ENCODE peak calls at places on chromosomes 16 and 17, in seven cellular contexts. U is brain microvascular endothelial cell, L is fibroblast of pulmonary artery, P is heart left ventricle, A is choroid plexus epithelial cell, R is colonic mucosa, Q is fibroblast of villous mesenchyme. F is an unnamed sample.

GRCh38 chr17:75181608-75182318 is 996 bp downstream of the SUMO2 start:
- DNase-seq in U (no peak), L (no peak), A (peak), P (no peak), Q (peak), R (peak), F (no peak)

GRCh38 chr17:1716912-1717695 is 6.9 kb upstream of the TLCD2 start:
- DNase-seq in A (peak), P (peak), Q (peak), L (peak), U (peak), R (peak), F (peak)

GRCh38 chr17:77235370-77236080 is 94.8 kb downstream of the SEC14L1 start:
- DNase-seq in U (peak), L (peak), R (peak), P (peak), Q (peak), A (peak), F (peak)

GRCh38 chr17:67615011-67615561 is 102.7 kb upstream of the NOL11 start:
- DNase-seq in Q (no peak), L (peak), R (no peak), A (no peak), P (no peak), U (no peak), F (no peak)

GRCh38 chr16:24988137-24988535 is 27.0 kb downstream of the ARHGAP17 start:
- DNase-seq in Q (no peak), R (no peak), P (no peak), U (no peak), A (peak), L (peak), F (no peak)

GRCh38 chr17:27157297-27157696 is 136.6 kb upstream of the WSB1 start:
- DNase-seq in A (no peak), R (no peak), U (no peak), Q (no peak), P (no peak), L (no peak), F (no peak)

GRCh38 chr17:67532326-67532871 is 155.3 kb downstream of the PITPNC1 start:
- DNase-seq in U (no peak), R (no peak), P (no peak), Q (no peak), A (peak), L (no peak), F (no peak)

GRCh38 chr16:1613240-1613639 is 1.1 kb downstream of the CRAMP1 start:
- DNase-seq in U (no peak), L (no peak), P (no peak), R (peak), A (peak), Q (peak), F (no peak)

GRCh38 chr16:79833559-79833958 is 233.0 kb upstream of the MAF start:
- DNase-seq in U (peak), R (no peak), A (no peak), P (no peak), L (no peak), Q (no peak), F (no peak)

GRCh38 chr17:81097134-81097942 is 62.4 kb downstream of the BAIAP2 start:
- DNase-seq in R (peak), P (peak), Q (peak), L (peak), A (peak), U (peak), F (no peak)

GRCh38 chr16:75012380-75013081 is 13.7 kb downstream of the ZNRF1 start:
- DNase-seq in R (no peak), U (no peak), Q (no peak), P (no peak), L (no peak), A (no peak), F (no peak)

GRCh38 chr16:86029131-86029741 is 130.3 kb downstream of the IRF8 start:
- DNase-seq in L (peak), Q (peak), R (peak), U (peak), A (peak), P (peak), F (peak)

GRCh38 chr16:23952128-23953041 is 116.6 kb downstream of the PRKCB start:
- DNase-seq in Q (no peak), A (peak), U (peak), R (peak), P (no peak), L (no peak), F (no peak)

GRCh38 chr17:59829217-59830006 is 63.3 kb downstream of the TUBD1 start:
- DNase-seq in P (peak), L (peak), U (peak), Q (peak), A (peak), R (peak), F (peak)

GRCh38 chr17:15999974-16000827 is 577 bp downstream of the TTC19 start:
- DNase-seq in L (peak), R (no peak), A (peak), Q (peak), P (peak), U (peak), F (no peak)

GRCh38 chr16:11240636-11241473 is 15.1 kb downstream of the SOCS1 start:
- DNase-seq in L (no peak), U (no peak), R (no peak), Q (no peak), A (no peak), P (peak), F (no peak)

GRCh38 chr16:77834600-77834963 is 46.2 kb downstream of the VAT1L start:
- DNase-seq in R (no peak), P (no peak), Q (peak), U (peak), L (peak), A (peak), F (peak)

GRCh38 chr17:27239046-27239445 is 54.9 kb upstream of the WSB1 start:
- DNase-seq in L (no peak), Q (no peak), U (no peak), P (no peak), R (no peak), A (no peak), F (no peak)

GRCh38 chr17:7262192-7263070 is at the start of gene CLDN7:
- DNase-seq in U (no peak), Q (no peak), R (peak), P (no peak), A (no peak), L (no peak), F (no peak)

GRCh38 chr16:68668266-68668665 is 23.2 kb downstream of the CDH3 start:
- DNase-seq in A (no peak), R (no peak), L (no peak), Q (no peak), P (no peak), U (no peak), F (no peak)

GRCh38 chr16:89696598-89697128 is 4.8 kb downstream of the SPATA2L start:
- DNase-seq in L (no peak), R (no peak), A (peak), U (no peak), P (no peak), Q (peak), F (no peak)

GRCh38 chr17:39791296-39791992 is 53.7 kb downstream of the GRB7 start:
- DNase-seq in P (no peak), Q (no peak), L (no peak), U (no peak), A (no peak), R (no peak), F (no peak)

GRCh38 chr16:73047536-73048291 is at the start of gene ZFHX3:
- DNase-seq in R (peak), L (peak), Q (peak), P (peak), U (no peak), A (peak), F (no peak)

GRCh38 chr17:34464812-34465211 is 101.8 kb upstream of the CCL1 start:
- DNase-seq in U (no peak), L (no peak), P (no peak), R (no peak), A (no peak), Q (no peak), F (no peak)

GRCh38 chr16:80300456-80300855 is 240.3 kb upstream of the DYNLRB2 start:
- DNase-seq in P (no peak), L (no peak), U (no peak), A (no peak), Q (no peak), R (no peak), F (no peak)

GRCh38 chr17:55388842-55389241 is 32.8 kb downstream of the MMD start:
- DNase-seq in Q (no peak), L (no peak), A (no peak), R (no peak), U (no peak), P (no peak), F (no peak)

GRCh38 chr17:63918305-63918704 is 334 bp downstream of the GH1 start:
- DNase-seq in R (no peak), U (no peak), L (no peak), A (no peak), Q (no peak), P (no peak), F (no peak)

GRCh38 chr17:67160791-67161190 is 84.2 kb downstream of the HELZ start:
- DNase-seq in Q (no peak), U (no peak), A (no peak), L (no peak), P (no peak), R (no peak), F (no peak)

GRCh38 chr16:85935957-85936760 is 37.2 kb downstream of the IRF8 start:
- DNase-seq in P (no peak), Q (no peak), L (no peak), A (peak), R (no peak), U (no peak), F (no peak)

GRCh38 chr16:77738706-77739105 is 16.4 kb downstream of the NUDT7 start:
- DNase-seq in L (no peak), P (no peak), U (no peak), Q (no peak), A (no peak), R (no peak), F (no peak)

GRCh38 chr17:6551909-6552768 is 4.2 kb downstream of the PITPNM3 start:
- DNase-seq in P (no peak), Q (no peak), R (peak), A (no peak), L (no peak), U (no peak), F (no peak)

GRCh38 chr16:57775661-57776469 is 26.4 kb downstream of the KIFC3 start:
- DNase-seq in P (no peak), Q (no peak), U (peak), A (peak), R (peak), L (no peak), F (no peak)

DNA sequence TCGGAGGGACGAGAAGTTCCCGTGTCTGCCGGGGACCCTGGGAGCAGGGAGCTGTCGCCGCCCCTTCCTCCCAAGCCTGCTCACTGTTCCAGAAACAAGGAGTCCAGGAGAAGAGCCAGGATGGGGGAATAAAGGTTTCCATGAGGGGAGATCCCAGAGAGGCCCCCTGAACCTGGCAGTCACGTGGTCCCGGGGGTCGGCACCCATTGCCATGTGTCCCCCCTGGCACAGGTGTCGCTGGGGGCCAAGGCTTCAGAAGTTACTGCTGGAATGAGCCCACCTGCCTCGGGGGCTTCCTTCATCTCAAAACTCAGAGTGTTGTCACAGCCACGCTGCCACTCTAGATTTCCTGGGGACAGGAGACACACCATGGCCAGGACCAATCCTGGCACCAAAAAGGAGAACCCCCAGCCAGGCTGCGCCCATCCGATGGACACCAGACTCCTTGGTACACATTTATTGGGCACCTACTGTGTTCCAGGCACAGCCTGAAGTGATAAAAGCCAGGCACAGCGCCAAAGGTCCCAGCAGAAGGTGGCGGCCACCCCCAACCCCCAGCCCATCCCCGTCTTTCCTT is 19.7 kb downstream of the RBFOX3 start:
- DNase-seq in Q (no peak), P (no peak), L (no peak), R (no peak), A (no peak), U (no peak), F (no peak)
- TF ChIP-seq CTCF in Q (no peak), P (no peak), L (no peak), R (no peak), A (no peak), U (no peak), F (no peak)

DNA sequence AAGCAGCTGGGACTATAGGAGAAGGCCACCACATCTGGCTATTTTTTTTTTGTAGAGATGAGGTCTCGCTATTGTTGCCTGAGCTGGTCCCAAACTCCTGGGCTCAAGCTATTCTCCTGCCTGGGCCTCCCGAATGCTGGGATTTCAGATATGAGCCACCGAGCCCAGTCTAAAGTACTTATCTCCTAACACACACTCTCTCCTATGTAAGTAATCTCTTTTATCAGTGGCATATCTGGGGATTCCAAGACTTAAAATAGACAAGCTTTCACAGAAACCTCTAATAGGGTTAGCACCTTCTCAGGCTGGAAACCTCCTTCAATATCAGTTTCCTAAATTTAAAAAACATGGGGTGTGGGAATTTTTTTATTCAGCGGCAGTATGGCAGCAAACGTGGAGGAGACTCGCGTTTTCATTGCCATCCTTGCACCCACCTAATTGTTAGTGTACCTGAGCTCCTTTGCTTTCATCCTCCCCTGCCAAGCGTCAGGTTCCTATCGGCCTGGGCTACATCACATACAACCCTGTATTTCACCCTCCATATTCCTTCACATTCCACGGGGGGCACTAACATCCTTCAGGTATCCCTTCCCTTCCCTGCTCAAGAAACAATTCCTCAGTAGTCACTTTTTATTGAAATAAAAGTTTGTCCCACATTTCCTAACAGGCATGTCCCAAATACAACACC is 1.1 kb downstream of the EZH1 start:
- DNase-seq in A (no peak), L (peak), P (no peak), Q (no peak), R (no peak), U (no peak), F (no peak)
- H3K4me3 ChIP-seq in A (peak), L (peak), P (peak), Q (peak), R (peak), U (peak), F (peak)

DNA sequence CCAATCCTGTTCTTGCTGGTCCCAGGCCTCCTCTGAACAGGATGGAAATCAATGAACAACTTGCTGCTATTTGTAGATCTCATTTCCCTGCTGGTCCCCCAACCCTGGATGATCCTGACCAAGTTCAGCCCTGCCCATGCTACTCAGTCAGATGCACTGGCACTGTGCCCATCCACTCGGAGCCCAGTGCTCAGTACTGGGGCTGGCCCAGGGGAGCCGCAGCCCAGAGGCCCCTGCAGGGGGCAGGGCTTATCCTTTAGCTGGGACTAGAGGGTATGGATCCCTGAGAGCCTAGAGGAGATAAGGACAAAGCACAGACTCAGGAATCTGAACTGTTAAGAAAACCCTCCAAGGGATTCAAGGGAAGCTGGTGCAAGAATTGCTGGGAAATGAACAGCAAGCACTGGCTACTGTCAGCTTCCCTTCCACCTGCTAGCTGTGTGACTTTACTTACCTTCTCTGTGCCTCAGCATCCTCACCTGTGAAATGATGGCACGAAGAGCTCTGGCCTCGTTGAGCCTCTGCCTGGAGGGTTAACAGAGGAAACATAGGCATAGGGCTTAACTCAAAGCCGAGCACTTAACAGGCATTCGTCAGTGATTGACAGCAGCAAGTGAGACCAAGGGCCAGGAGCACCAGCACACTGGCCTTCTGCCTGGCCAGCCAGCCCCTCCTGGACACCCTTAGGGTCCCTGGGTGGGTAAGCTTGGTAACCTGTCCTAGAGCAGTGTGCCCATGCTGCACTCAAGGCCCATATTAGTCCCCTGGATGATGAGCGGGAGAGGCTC is 29.8 kb upstream of the C1QL1 start:
- DNase-seq in R (no peak), P (peak), Q (peak), L (peak), U (no peak), A (peak), F (no peak)
- TF ChIP-seq CTCF in R (no peak), P (no peak), Q (peak), L (no peak), U (no peak), A (peak), F (no peak)

DNA sequence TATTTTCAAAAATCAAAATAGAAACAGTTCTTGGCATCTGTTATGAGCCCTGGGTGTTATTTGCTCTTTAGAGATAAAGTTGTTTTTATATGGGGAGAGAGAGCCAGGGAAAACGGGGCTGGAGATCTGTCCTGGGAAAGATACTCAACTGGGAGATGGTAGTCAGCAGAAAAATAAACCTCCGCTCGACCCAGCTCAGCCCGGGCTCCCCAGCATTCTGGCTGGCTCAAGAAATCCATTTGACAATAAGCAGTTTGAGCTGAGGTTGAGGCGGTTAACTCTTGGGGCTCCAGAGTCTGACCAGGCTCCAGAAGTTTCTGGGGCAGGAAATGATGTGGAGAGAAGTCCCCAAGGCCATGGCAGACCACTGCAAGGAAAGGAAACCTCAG is 151.9 kb downstream of the IRX5 start:
- DNase-seq in U (no peak), R (no peak), P (no peak), A (no peak), Q (no peak), L (no peak), F (no peak)
- H3K4me3 ChIP-seq in U (no peak), R (no peak), P (peak), A (no peak), Q (no peak), L (no peak), F (no peak)

GRCh38 chr17:45274033-45274432 is 12.1 kb upstream of the SPATA32 start:
- DNase-seq in L (no peak), A (no peak), U (no peak), Q (no peak), P (no peak), R (no peak), F (no peak)

GRCh38 chr17:45271603-45272002 is 9.7 kb upstream of the SPATA32 start:
- DNase-seq in U (no peak), L (no peak), R (no peak), P (no peak), A (no peak), Q (no peak), F (no peak)

GRCh38 chr17:45269912-45270311 is 8.0 kb upstream of the SPATA32 start:
- DNase-seq in L (no peak), A (no peak), R (no peak), U (no peak), P (no peak), Q (no peak), F (no peak)

GRCh38 chr17:45273551-45273957 is 11.7 kb upstream of the SPATA32 start:
- DNase-seq in L (no peak), A (no peak), U (no peak), P (no peak), R (no peak), Q (no peak), F (no peak)

GRCh38 chr17:45270828-45271418 is 9.0 kb upstream of the SPATA32 start:
- DNase-seq in R (no peak), Q (no peak), A (no peak), U (no peak), L (no peak), P (no peak), F (no peak)
- TF ChIP-seq CTCF in R (peak), Q (peak), A (peak), U (peak), L (peak), P (peak), F (peak)